ENCODE peak calls at places on chromosomes 7 and 10, in ten cellular contexts. One of them, this sample, is unnamed.

GRCh38 chr10:23338155-23338828 is 6.3 kb downstream of the C10orf67 start:
- DNase-seq in SK-N-SH: no peak
- DNase-seq in HepG2: peak; percentile 60
- DNase-seq in fibroblast of mammary gland: peak; percentile 37
- DNase-seq in left lung: no peak
- DNase-seq in psoas muscle: no peak
- DNase-seq in fibroblast of pulmonary artery: peak; percentile 29
- DNase-seq in AG04449: peak; percentile 92
- DNase-seq in ovary: no peak
- DNase-seq in spleen: no peak
- DNase-seq in this sample: peak; percentile 1

GRCh38 chr10:96501985-96502384 is 11.7 kb downstream of the TLL2 start:
- DNase-seq in SK-N-SH: no peak
- DNase-seq in HepG2: peak; percentile 36
- DNase-seq in fibroblast of mammary gland: peak; percentile 3
- DNase-seq in left lung: no peak
- DNase-seq in psoas muscle: no peak
- DNase-seq in fibroblast of pulmonary artery: no peak
- DNase-seq in AG04449: no peak
- DNase-seq in ovary: no peak
- DNase-seq in spleen: no peak
- DNase-seq in this sample: no peak

GRCh38 chr7:134947831-134948230 is 38.5 kb upstream of the AGBL3 start:
- DNase-seq in SK-N-SH: no peak
- DNase-seq in HepG2: no peak
- DNase-seq in fibroblast of mammary gland: no peak
- DNase-seq in left lung: no peak
- DNase-seq in psoas muscle: no peak
- DNase-seq in fibroblast of pulmonary artery: no peak
- DNase-seq in AG04449: no peak
- DNase-seq in ovary: no peak
- DNase-seq in spleen: no peak
- DNase-seq in this sample: no peak

GRCh38 chr7:141992154-141992553 is 3.5 kb upstream of the MGAM start:
- DNase-seq in SK-N-SH: no peak
- DNase-seq in HepG2: no peak
- DNase-seq in fibroblast of mammary gland: peak; percentile 8
- DNase-seq in left lung: no peak
- DNase-seq in psoas muscle: no peak
- DNase-seq in fibroblast of pulmonary artery: no peak
- DNase-seq in AG04449: no peak
- DNase-seq in ovary: no peak
- DNase-seq in spleen: no peak
- DNase-seq in this sample: no peak

GRCh38 chr10:50387736-50388081 is 136.4 kb upstream of the ASAH2 start:
- DNase-seq in SK-N-SH: no peak
- DNase-seq in HepG2: no peak
- DNase-seq in fibroblast of mammary gland: no peak
- DNase-seq in left lung: no peak
- DNase-seq in psoas muscle: no peak
- DNase-seq in fibroblast of pulmonary artery: no peak
- DNase-seq in AG04449: no peak
- DNase-seq in ovary: no peak
- DNase-seq in spleen: no peak
- DNase-seq in this sample: no peak

GRCh38 chr7:159136442-159136841 is 8.2 kb downstream of the VIPR2 start:
- DNase-seq in SK-N-SH: no peak
- DNase-seq in HepG2: no peak
- DNase-seq in fibroblast of mammary gland: no peak
- DNase-seq in left lung: no peak
- DNase-seq in psoas muscle: no peak
- DNase-seq in fibroblast of pulmonary artery: no peak
- DNase-seq in AG04449: no peak
- DNase-seq in ovary: no peak
- DNase-seq in spleen: peak; percentile 28
- DNase-seq in this sample: no peak

GRCh38 chr10:128186959-128187787 is 61.0 kb upstream of the MKI67 start:
- DNase-seq in SK-N-SH: peak; percentile 78
- DNase-seq in HepG2: no peak
- DNase-seq in fibroblast of mammary gland: no peak
- DNase-seq in left lung: no peak
- DNase-seq in psoas muscle: no peak
- DNase-seq in fibroblast of pulmonary artery: no peak
- DNase-seq in AG04449: no peak
- DNase-seq in ovary: no peak
- DNase-seq in spleen: no peak
- DNase-seq in this sample: no peak

GRCh38 chr7:39130304-39130703 is 152.6 kb downstream of the POU6F2 start:
- DNase-seq in SK-N-SH: no peak
- DNase-seq in HepG2: no peak
- DNase-seq in fibroblast of mammary gland: no peak
- DNase-seq in left lung: no peak
- DNase-seq in psoas muscle: no peak
- DNase-seq in fibroblast of pulmonary artery: no peak
- DNase-seq in AG04449: no peak
- DNase-seq in ovary: no peak
- DNase-seq in spleen: no peak
- DNase-seq in this sample: no peak

GRCh38 chr7:85471740-85472139 is 284.9 kb upstream of the SEMA3D start:
- DNase-seq in SK-N-SH: no peak
- DNase-seq in HepG2: no peak
- DNase-seq in fibroblast of mammary gland: peak; percentile 47
- DNase-seq in left lung: no peak
- DNase-seq in psoas muscle: no peak
- DNase-seq in fibroblast of pulmonary artery: peak; percentile 23
- DNase-seq in AG04449: peak; percentile 24
- DNase-seq in ovary: no peak
- DNase-seq in spleen: no peak
- DNase-seq in this sample: no peak

GRCh38 chr10:45404087-45404769 is 30.2 kb downstream of the ALOX5 start:
- DNase-seq in SK-N-SH: no peak
- DNase-seq in HepG2: no peak
- DNase-seq in fibroblast of mammary gland: no peak
- DNase-seq in left lung: no peak
- DNase-seq in psoas muscle: no peak
- DNase-seq in fibroblast of pulmonary artery: no peak
- DNase-seq in AG04449: no peak
- DNase-seq in ovary: no peak
- DNase-seq in spleen: peak; percentile 81
- DNase-seq in this sample: no peak

GRCh38 chr10:116698364-116698763 is 44.0 kb downstream of the HSPA12A start:
- DNase-seq in SK-N-SH: no peak
- DNase-seq in HepG2: no peak
- DNase-seq in fibroblast of mammary gland: no peak
- DNase-seq in left lung: no peak
- DNase-seq in psoas muscle: no peak
- DNase-seq in fibroblast of pulmonary artery: no peak
- DNase-seq in AG04449: no peak
- DNase-seq in ovary: no peak
- DNase-seq in spleen: no peak
- DNase-seq in this sample: no peak
- H3K4me3 ChIP-seq in SK-N-SH: no peak overlapping the region
- H3K4me3 ChIP-seq in HepG2: no peak overlapping the region
- H3K4me3 ChIP-seq in fibroblast of mammary gland: no peak overlapping the region
- H3K4me3 ChIP-seq in left lung: no peak overlapping the region
- H3K4me3 ChIP-seq in psoas muscle: no peak overlapping the region
- H3K4me3 ChIP-seq in fibroblast of pulmonary artery: no peak overlapping the region
- H3K4me3 ChIP-seq in AG04449: no peak overlapping the region
- H3K4me3 ChIP-seq in ovary: no peak overlapping the region
- H3K4me3 ChIP-seq in spleen: no peak overlapping the region
- H3K4me3 ChIP-seq in this sample: no peak overlapping the region

GRCh38 chr7:22731781-22732180 is 4.8 kb downstream of the IL6 start:
- DNase-seq in SK-N-SH: no peak
- DNase-seq in HepG2: no peak
- DNase-seq in fibroblast of mammary gland: no peak
- DNase-seq in left lung: no peak
- DNase-seq in psoas muscle: no peak
- DNase-seq in fibroblast of pulmonary artery: peak; percentile 17
- DNase-seq in AG04449: no peak
- DNase-seq in ovary: no peak
- DNase-seq in spleen: no peak
- DNase-seq in this sample: no peak

GRCh38 chr7:22726849-22727792 is at the start of gene IL6:
- DNase-seq in SK-N-SH: peak; percentile 65
- DNase-seq in HepG2: peak; percentile 6
- DNase-seq in fibroblast of mammary gland: peak; percentile 98
- DNase-seq in left lung: peak; percentile 91
- DNase-seq in psoas muscle: peak; percentile 90
- DNase-seq in fibroblast of pulmonary artery: peak; percentile 96
- DNase-seq in AG04449: peak; percentile 86
- DNase-seq in ovary: peak; percentile 88
- DNase-seq in spleen: peak; percentile 87
- DNase-seq in this sample: no peak

GRCh38 chr7:22728416-22729029 is 1.5 kb downstream of the IL6 start:
- DNase-seq in SK-N-SH: no peak
- DNase-seq in HepG2: peak; percentile 29
- DNase-seq in fibroblast of mammary gland: peak; percentile 63
- DNase-seq in left lung: no peak
- DNase-seq in psoas muscle: no peak
- DNase-seq in fibroblast of pulmonary artery: peak; percentile 86
- DNase-seq in AG04449: no peak
- DNase-seq in ovary: no peak
- DNase-seq in spleen: no peak
- DNase-seq in this sample: peak; percentile 23

GRCh38 chr7:22730921-22731654 is 4.1 kb downstream of the IL6 start:
- DNase-seq in SK-N-SH: no peak
- DNase-seq in HepG2: no peak
- DNase-seq in fibroblast of mammary gland: peak; percentile 72
- DNase-seq in left lung: no peak
- DNase-seq in psoas muscle: no peak
- DNase-seq in fibroblast of pulmonary artery: peak; percentile 51
- DNase-seq in AG04449: no peak
- DNase-seq in ovary: no peak
- DNase-seq in spleen: no peak
- DNase-seq in this sample: no peak

DNA sequence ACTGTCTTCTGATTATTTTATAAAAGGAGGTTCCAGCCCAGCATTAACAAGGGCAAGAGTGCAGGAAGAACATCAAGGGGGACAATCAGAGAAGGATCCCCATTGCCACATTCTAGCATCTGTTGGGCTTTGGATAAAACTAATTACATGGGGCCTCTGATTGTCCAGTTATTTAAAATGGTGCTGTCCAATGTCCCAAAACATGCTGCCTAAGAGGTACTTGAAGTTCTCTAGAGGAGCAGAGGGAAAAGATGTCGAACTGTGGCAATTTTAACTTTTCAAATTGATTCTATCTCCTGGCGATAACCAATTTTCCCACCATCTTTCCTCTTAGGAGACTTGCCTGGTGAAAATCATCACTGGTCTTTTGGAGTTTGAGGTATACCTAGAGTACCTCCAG is 2.2 kb downstream of the IL6 start:
- DNase-seq in SK-N-SH: no peak
- DNase-seq in HepG2: no peak
- DNase-seq in fibroblast of mammary gland: no peak
- DNase-seq in left lung: no peak
- DNase-seq in psoas muscle: no peak
- DNase-seq in fibroblast of pulmonary artery: peak; percentile 33
- DNase-seq in AG04449: no peak
- DNase-seq in ovary: no peak
- DNase-seq in spleen: no peak
- DNase-seq in this sample: no peak
- H3K4me3 ChIP-seq in SK-N-SH: no peak overlapping the region
- H3K4me3 ChIP-seq in HepG2: no peak overlapping the region
- H3K4me3 ChIP-seq in fibroblast of mammary gland: no peak overlapping the region
- H3K4me3 ChIP-seq in left lung: no peak overlapping the region
- H3K4me3 ChIP-seq in psoas muscle: peak overlapping the region; percentile 60
- H3K4me3 ChIP-seq in fibroblast of pulmonary artery: peak overlapping the region; percentile 68
- H3K4me3 ChIP-seq in AG04449: no peak overlapping the region
- H3K4me3 ChIP-seq in ovary: no peak overlapping the region
- H3K4me3 ChIP-seq in spleen: no peak overlapping the region
- H3K4me3 ChIP-seq in this sample: no peak overlapping the region

GRCh38 chr10:71217266-71218045 is 5.1 kb downstream of the UNC5B start:
- DNase-seq in SK-N-SH: peak; percentile 62
- DNase-seq in HepG2: no peak
- DNase-seq in fibroblast of mammary gland: peak; percentile 19
- DNase-seq in left lung: no peak
- DNase-seq in psoas muscle: no peak
- DNase-seq in fibroblast of pulmonary artery: no peak
- DNase-seq in AG04449: no peak
- DNase-seq in ovary: peak; percentile 62
- DNase-seq in spleen: peak; percentile 74
- DNase-seq in this sample: no peak

GRCh38 chr10:71218046-71218832 is 5.9 kb downstream of the UNC5B start:
- DNase-seq in SK-N-SH: no peak
- DNase-seq in HepG2: peak; percentile 20
- DNase-seq in fibroblast of mammary gland: peak; percentile 65
- DNase-seq in left lung: no peak
- DNase-seq in psoas muscle: no peak
- DNase-seq in fibroblast of pulmonary artery: peak; percentile 60
- DNase-seq in AG04449: no peak
- DNase-seq in ovary: no peak
- DNase-seq in spleen: peak; percentile 47
- DNase-seq in this sample: no peak

GRCh38 chr10:71214641-71215160 is 2.3 kb downstream of the UNC5B start:
- DNase-seq in SK-N-SH: no peak
- DNase-seq in HepG2: no peak
- DNase-seq in fibroblast of mammary gland: no peak
- DNase-seq in left lung: no peak
- DNase-seq in psoas muscle: no peak
- DNase-seq in fibroblast of pulmonary artery: no peak
- DNase-seq in AG04449: no peak
- DNase-seq in ovary: no peak
- DNase-seq in spleen: peak; percentile 52
- DNase-seq in this sample: no peak

GRCh38 chr10:71216751-71217265 is 4.4 kb downstream of the UNC5B start:
- DNase-seq in SK-N-SH: peak; percentile 70
- DNase-seq in HepG2: no peak
- DNase-seq in fibroblast of mammary gland: peak; percentile 24
- DNase-seq in left lung: no peak
- DNase-seq in psoas muscle: no peak
- DNase-seq in fibroblast of pulmonary artery: no peak
- DNase-seq in AG04449: no peak
- DNase-seq in ovary: no peak
- DNase-seq in spleen: peak; percentile 54
- DNase-seq in this sample: no peak

GRCh38 chr10:71216363-71216695 is 4.0 kb downstream of the UNC5B start:
- DNase-seq in SK-N-SH: no peak
- DNase-seq in HepG2: no peak
- DNase-seq in fibroblast of mammary gland: no peak
- DNase-seq in left lung: no peak
- DNase-seq in psoas muscle: no peak
- DNase-seq in fibroblast of pulmonary artery: no peak
- DNase-seq in AG04449: no peak
- DNase-seq in ovary: no peak
- DNase-seq in spleen: peak; percentile 22
- DNase-seq in this sample: no peak
- H3K4me3 ChIP-seq in SK-N-SH: peak overlapping the region; percentile 70
- H3K4me3 ChIP-seq in HepG2: no peak overlapping the region
- H3K4me3 ChIP-seq in fibroblast of mammary gland: no peak overlapping the region
- H3K4me3 ChIP-seq in left lung: no peak overlapping the region
- H3K4me3 ChIP-seq in psoas muscle: peak overlapping the region; percentile 75
- H3K4me3 ChIP-seq in fibroblast of pulmonary artery: peak overlapping the region; percentile 97
- H3K4me3 ChIP-seq in AG04449: no peak overlapping the region
- H3K4me3 ChIP-seq in ovary: no peak overlapping the region
- H3K4me3 ChIP-seq in spleen: no peak overlapping the region
- H3K4me3 ChIP-seq in this sample: no peak overlapping the region

DNA sequence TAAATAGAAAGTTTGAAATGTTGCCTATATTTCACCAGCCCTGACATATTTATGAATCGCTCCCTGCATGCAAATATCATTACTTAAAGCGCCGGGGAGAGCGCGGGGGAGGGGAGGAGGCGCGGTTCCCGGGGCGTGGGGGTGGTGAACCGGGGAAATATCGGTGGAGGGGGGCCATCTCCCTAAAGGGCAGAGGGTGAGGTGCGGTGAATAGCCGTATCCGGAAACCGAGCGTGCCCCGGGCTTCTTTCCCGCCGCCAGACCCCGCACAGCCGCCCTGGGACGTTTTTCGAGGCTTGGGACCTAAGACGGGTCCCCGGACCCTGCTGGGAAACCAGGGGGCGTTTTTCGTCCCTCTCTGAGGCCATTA is 6.9 kb upstream of the ZNF503 start:
- DNase-seq in SK-N-SH: no peak
- DNase-seq in HepG2: no peak
- DNase-seq in fibroblast of mammary gland: no peak
- DNase-seq in left lung: no peak
- DNase-seq in psoas muscle: no peak
- DNase-seq in fibroblast of pulmonary artery: no peak
- DNase-seq in AG04449: no peak
- DNase-seq in ovary: peak; percentile 61
- DNase-seq in spleen: no peak
- DNase-seq in this sample: no peak
- H3K4me3 ChIP-seq in SK-N-SH: peak overlapping the region; percentile 93
- H3K4me3 ChIP-seq in HepG2: peak overlapping the region; percentile 87
- H3K4me3 ChIP-seq in fibroblast of mammary gland: peak overlapping the region; percentile 72
- H3K4me3 ChIP-seq in left lung: peak overlapping the region; percentile 73
- H3K4me3 ChIP-seq in psoas muscle: peak overlapping the region; percentile 84
- H3K4me3 ChIP-seq in fibroblast of pulmonary artery: peak overlapping the region; percentile 76
- H3K4me3 ChIP-seq in AG04449: peak overlapping the region; percentile 55
- H3K4me3 ChIP-seq in ovary: peak overlapping the region; percentile 83
- H3K4me3 ChIP-seq in spleen: peak overlapping the region; percentile 65
- H3K4me3 ChIP-seq in this sample: peak overlapping the region; percentile 79